ENCODE peak calls at places on chromosomes 11 and 22, in six cellular contexts. C is naive thymus-derived CD4-positive, alpha-beta T cell; N is gastrocnemius medialis; G is activated CD8-positive, alpha-beta memory T cell treated with anti-CD3 and anti-CD28 coated beads, Interleukin-2, amount 10 ng/mL, durations not matched to agents 7 days and 5 days; I is CD8-positive, alpha-beta T cell; S is GM04503. J is an unnamed sample.
A peak's percentile ranks its signal among the peaks of the same experiment; 100 is the strongest.

GRCh38 chr11:132910016-132910760 is 622.1 kb downstream of the OPCML start:
- DNase-seq in S (no peak), C (no peak), I (no peak), G (no peak), N (no peak), J (no peak)

GRCh38 chr22:37440875-37441274 is 13.6 kb upstream of the ELFN2 start:
- DNase-seq in C (no peak), S (no peak), N (no peak), I (no peak), G (no peak), J (no peak)

GRCh38 chr11:111000400-111001090 is 245.0 kb upstream of the POU2AF2 start:
- DNase-seq in N (no peak), S (no peak), C (no peak), G (no peak), I (no peak), J (peak; percentile 12)

GRCh38 chr11:22792497-22792896 is 37.1 kb downstream of the SVIP start:
- DNase-seq in S (no peak), N (no peak), C (no peak), G (no peak), I (no peak), J (no peak)

GRCh38 chr11:32435947-32436750 is 810 bp upstream of the WT1 start:
- DNase-seq in C (no peak), N (no peak), S (no peak), I (no peak), G (no peak), J (no peak)

GRCh38 chr11:45409587-45409986 is 123.4 kb upstream of the SYT13 start:
- DNase-seq in I (no peak), G (no peak), S (no peak), N (no peak), C (no peak), J (no peak)

GRCh38 chr11:114257621-114258558 is 38.3 kb upstream of the NNMT start:
- DNase-seq in I (no peak), C (no peak), G (no peak), N (peak; percentile 63), S (no peak), J (no peak)

GRCh38 chr22:44248926-44249325 is 63.8 kb downstream of the SHISAL1 start:
- DNase-seq in G (no peak), S (no peak), N (no peak), C (no peak), I (no peak), J (no peak)

GRCh38 chr11:30465192-30465591 is 121.0 kb downstream of the MPPED2 start:
- DNase-seq in G (no peak), N (no peak), S (no peak), I (no peak), C (no peak), J (no peak)

GRCh38 chr11:2775626-2776350 is 76.0 kb upstream of the KCNQ1OT1 start:
- DNase-seq in I (no peak), S (no peak), G (peak; percentile 37), N (no peak), C (no peak), J (no peak)

GRCh38 chr11:210122-210802 is 2.8 kb downstream of the RIC8A start:
- DNase-seq in S (peak; percentile 61), C (no peak), N (no peak), G (no peak), I (no peak), J (peak; percentile 35)

GRCh38 chr11:98029832-98030231 is 990.9 kb upstream of the CNTN5 start:
- DNase-seq in S (no peak), C (no peak), G (no peak), I (no peak), N (no peak), J (no peak)

GRCh38 chr22:37018815-37019308 is 385 bp downstream of the TST start:
- DNase-seq in G (no peak), I (no peak), N (peak; percentile 24), C (no peak), S (no peak), J (no peak)

GRCh38 chr11:8267280-8267679 is 3.6 kb upstream of the LMO1 start:
- DNase-seq in S (no peak), G (no peak), I (no peak), C (no peak), N (no peak), J (no peak)

GRCh38 chr11:34180045-34180813 is 74.8 kb downstream of the NAT10 start:
- DNase-seq in G (no peak), S (no peak), N (no peak), C (no peak), I (no peak), J (no peak)

GRCh38 chr11:85643255-85643654 is 4.5 kb upstream of the TMEM126A start:
- DNase-seq in I (no peak), G (no peak), N (no peak), S (no peak), C (no peak), J (no peak)

GRCh38 chr11:9396752-9397151 is 12.3 kb downstream of the IPO7 start:
- DNase-seq in I (no peak), C (no peak), N (no peak), G (no peak), S (no peak), J (no peak)

GRCh38 chr11:123509737-123510578 is 79.9 kb downstream of the GRAMD1B start:
- DNase-seq in S (no peak), N (no peak), I (no peak), G (no peak), C (no peak), J (no peak)

GRCh38 chr11:14021738-14022137 is 59.2 kb downstream of the SPON1 start:
- DNase-seq in C (no peak), S (no peak), G (no peak), I (no peak), N (no peak), J (no peak)

GRCh38 chr11:65786008-65786785 is 666 bp upstream of the OVOL1 start:
- DNase-seq in I (no peak), C (no peak), G (no peak), S (no peak), N (no peak), J (no peak)

GRCh38 chr11:129451524-129451923 is 75.9 kb downstream of the BARX2 start:
- DNase-seq in N (no peak), G (no peak), I (no peak), C (no peak), S (no peak), J (no peak)

GRCh38 chr22:30918761-30919160 is 49.8 kb downstream of the MORC2 start:
- DNase-seq in C (no peak), G (no peak), I (no peak), N (no peak), S (no peak), J (no peak)

GRCh38 chr22:33109532-33110148 is 51.5 kb upstream of the SYN3 start:
- DNase-seq in G (no peak), C (no peak), S (no peak), I (no peak), N (no peak), J (no peak)

GRCh38 chr11:128565881-128566280 is 21.5 kb downstream of the ETS1 start:
- DNase-seq in I (no peak), G (no peak), C (no peak), S (no peak), N (no peak), J (no peak)

GRCh38 chr11:117834068-117834810 is 9.7 kb upstream of the FXYD2 start:
- DNase-seq in N (no peak), I (peak; percentile 35), S (no peak), C (no peak), G (peak; percentile 37), J (no peak)

GRCh38 chr11:10478574-10479550 is 23.8 kb downstream of the AMPD3 start:
- DNase-seq in I (no peak), G (no peak), C (no peak), S (no peak), N (no peak), J (no peak)

GRCh38 chr22:36184433-36185035 is 17.1 kb downstream of the APOL4 start:
- DNase-seq in C (no peak), G (no peak), S (no peak), N (no peak), I (no peak), J (no peak)

GRCh38 chr11:70707821-70708220 is 309.5 kb downstream of the CTTN start:
- DNase-seq in I (no peak), G (no peak), N (no peak), C (no peak), S (no peak), J (no peak)

GRCh38 chr11:22459053-22459452 is 120.9 kb downstream of the SLC17A6 start:
- DNase-seq in I (no peak), C (no peak), N (no peak), G (no peak), S (no peak), J (no peak)

J was measured in HFF-Myc.